ENCODE peak calls at places on chromosome 21, in four cellular contexts. G is astrocyte of the cerebellum, Q is NCI-H510A, H is fibroblast of the aortic adventitia. E is an unnamed sample.
A peak's percentile ranks its signal among the peaks of the same experiment; 100 is the strongest.

GRCh38 chr21:14864211-14865021 is 200.4 kb downstream of the NRIP1 start:
- DNase-seq in G (peak; percentile 54), Q (no peak), H (peak; percentile 84), E (no peak)

GRCh38 chr21:45432575-45433255 is 27.8 kb downstream of the COL18A1 start:
- DNase-seq in G (no peak), Q (no peak), H (peak; percentile 63), E (no peak)

GRCh38 chr21:35075546-35075945 is 26.4 kb upstream of the RUNX1 start:
- DNase-seq in G (no peak), Q (no peak), H (peak; percentile 58), E (no peak)

GRCh38 chr21:21114456-21114855 is 116.2 kb downstream of the NCAM2 start:
- DNase-seq in G (no peak), Q (no peak), H (no peak), E (no peak)

GRCh38 chr21:36709030-36709867 is 10.3 kb downstream of the SIM2 start:
- DNase-seq in G (no peak), Q (no peak), H (no peak), E (no peak)

GRCh38 chr21:22278366-22278765 is 1280.2 kb downstream of the NCAM2 start:
- DNase-seq in G (no peak), Q (no peak), H (no peak), E (no peak)

GRCh38 chr21:33936221-33937038 is 20.8 kb upstream of the ATP5PO start:
- DNase-seq in G (no peak), Q (no peak), H (peak; percentile 79), E (no peak)

GRCh38 chr21:39020751-39021474 is 162.3 kb downstream of the PSMG1 start:
- DNase-seq in G (no peak), Q (no peak), H (peak; percentile 44), E (no peak)

GRCh38 chr21:45419162-45419561 is 14.2 kb downstream of the COL18A1 start:
- DNase-seq in G (no peak), Q (no peak), H (no peak), E (no peak)

GRCh38 chr21:44509539-44509938 is 30.5 kb downstream of the KRTAP10-1 start:
- DNase-seq in G (no peak), Q (no peak), H (no peak), E (no peak)